ENCODE peak calls at places on chromosomes 11 and 22, in five cellular contexts. One of them, this sample, is unnamed.

GRCh38 chr11:106415510-106415909 is 338.0 kb downstream of the AASDHPPT start:
- DNase-seq in HS-5: no peak
- DNase-seq in stimulated activated CD4-positive, alpha-beta T cell treated with anti-CD3 and anti-CD28 coated beads, Interleukin-15, amount 100 ng/mL, for 24 hours: no peak
- DNase-seq in effector memory CD8-positive, alpha-beta T cell: no peak
- DNase-seq in lower leg skin: no peak
- DNase-seq in this sample: no peak

GRCh38 chr11:11467278-11467677 is 114.2 kb upstream of the CSNK2A3 start:
- DNase-seq in stimulated activated CD4-positive, alpha-beta T cell treated with anti-CD3 and anti-CD28 coated beads, Interleukin-15, amount 100 ng/mL, for 24 hours: no peak
- DNase-seq in effector memory CD8-positive, alpha-beta T cell: no peak
- DNase-seq in lower leg skin: no peak
- DNase-seq in HS-5: no peak
- DNase-seq in this sample: no peak

GRCh38 chr11:111047376-111047775 is 198.1 kb upstream of the POU2AF2 start:
- DNase-seq in lower leg skin: no peak
- DNase-seq in stimulated activated CD4-positive, alpha-beta T cell treated with anti-CD3 and anti-CD28 coated beads, Interleukin-15, amount 100 ng/mL, for 24 hours: no peak
- DNase-seq in HS-5: no peak
- DNase-seq in effector memory CD8-positive, alpha-beta T cell: no peak
- DNase-seq in this sample: no peak

GRCh38 chr22:19036523-19037273 is 85.5 kb downstream of the DGCR2 start:
- DNase-seq in HS-5: no peak
- DNase-seq in effector memory CD8-positive, alpha-beta T cell: no peak
- DNase-seq in lower leg skin: no peak
- DNase-seq in stimulated activated CD4-positive, alpha-beta T cell treated with anti-CD3 and anti-CD28 coated beads, Interleukin-15, amount 100 ng/mL, for 24 hours: no peak
- DNase-seq in this sample: no peak

GRCh38 chr22:20013382-20013871 is 3.2 kb downstream of the ARVCF start:
- DNase-seq in stimulated activated CD4-positive, alpha-beta T cell treated with anti-CD3 and anti-CD28 coated beads, Interleukin-15, amount 100 ng/mL, for 24 hours: peak; percentile 47
- DNase-seq in lower leg skin: no peak
- DNase-seq in HS-5: no peak
- DNase-seq in effector memory CD8-positive, alpha-beta T cell: no peak
- DNase-seq in this sample: peak; percentile 81

GRCh38 chr11:11243790-11244469 is 109.1 kb downstream of the CSNK2A3 start:
- DNase-seq in effector memory CD8-positive, alpha-beta T cell: no peak
- DNase-seq in stimulated activated CD4-positive, alpha-beta T cell treated with anti-CD3 and anti-CD28 coated beads, Interleukin-15, amount 100 ng/mL, for 24 hours: peak; percentile 40
- DNase-seq in lower leg skin: peak; percentile 24
- DNase-seq in HS-5: no peak
- DNase-seq in this sample: peak; percentile 43

GRCh38 chr22:35212020-35212419 is 45.3 kb upstream of the HMGXB4 start:
- DNase-seq in HS-5: no peak
- DNase-seq in stimulated activated CD4-positive, alpha-beta T cell treated with anti-CD3 and anti-CD28 coated beads, Interleukin-15, amount 100 ng/mL, for 24 hours: no peak
- DNase-seq in effector memory CD8-positive, alpha-beta T cell: no peak
- DNase-seq in lower leg skin: no peak
- DNase-seq in this sample: no peak

GRCh38 chr11:70865356-70865755 is 387.0 kb downstream of the SHANK2 start:
- DNase-seq in HS-5: no peak
- DNase-seq in lower leg skin: no peak
- DNase-seq in effector memory CD8-positive, alpha-beta T cell: no peak
- DNase-seq in stimulated activated CD4-positive, alpha-beta T cell treated with anti-CD3 and anti-CD28 coated beads, Interleukin-15, amount 100 ng/mL, for 24 hours: no peak
- DNase-seq in this sample: no peak

GRCh38 chr11:120160436-120160835 is 22.5 kb upstream of the TRIM29 start:
- DNase-seq in effector memory CD8-positive, alpha-beta T cell: no peak
- DNase-seq in HS-5: no peak
- DNase-seq in stimulated activated CD4-positive, alpha-beta T cell treated with anti-CD3 and anti-CD28 coated beads, Interleukin-15, amount 100 ng/mL, for 24 hours: no peak
- DNase-seq in lower leg skin: no peak
- DNase-seq in this sample: no peak

GRCh38 chr11:77596626-77597025 is 6.9 kb downstream of the AQP11 start:
- DNase-seq in effector memory CD8-positive, alpha-beta T cell: no peak
- DNase-seq in HS-5: no peak
- DNase-seq in stimulated activated CD4-positive, alpha-beta T cell treated with anti-CD3 and anti-CD28 coated beads, Interleukin-15, amount 100 ng/mL, for 24 hours: no peak
- DNase-seq in lower leg skin: no peak
- DNase-seq in this sample: no peak

GRCh38 chr22:43313497-43314474 is 29.4 kb downstream of the SCUBE1 start:
- DNase-seq in HS-5: no peak
- DNase-seq in effector memory CD8-positive, alpha-beta T cell: no peak
- DNase-seq in lower leg skin: peak; percentile 61
- DNase-seq in stimulated activated CD4-positive, alpha-beta T cell treated with anti-CD3 and anti-CD28 coated beads, Interleukin-15, amount 100 ng/mL, for 24 hours: no peak
- DNase-seq in this sample: no peak

GRCh38 chr22:19641254-19641982 is 72.9 kb upstream of the SEPTIN5 start:
- DNase-seq in lower leg skin: no peak
- DNase-seq in stimulated activated CD4-positive, alpha-beta T cell treated with anti-CD3 and anti-CD28 coated beads, Interleukin-15, amount 100 ng/mL, for 24 hours: no peak
- DNase-seq in effector memory CD8-positive, alpha-beta T cell: no peak
- DNase-seq in HS-5: no peak
- DNase-seq in this sample: peak; percentile 69

GRCh38 chr22:38697055-38697980 is 3.4 kb downstream of the JOSD1 start:
- DNase-seq in effector memory CD8-positive, alpha-beta T cell: no peak
- DNase-seq in lower leg skin: no peak
- DNase-seq in stimulated activated CD4-positive, alpha-beta T cell treated with anti-CD3 and anti-CD28 coated beads, Interleukin-15, amount 100 ng/mL, for 24 hours: no peak
- DNase-seq in HS-5: no peak
- DNase-seq in this sample: no peak

GRCh38 chr22:49930596-49931412 is 12.4 kb downstream of the CRELD2 start:
- DNase-seq in HS-5: peak; percentile 53
- DNase-seq in effector memory CD8-positive, alpha-beta T cell: no peak
- DNase-seq in stimulated activated CD4-positive, alpha-beta T cell treated with anti-CD3 and anti-CD28 coated beads, Interleukin-15, amount 100 ng/mL, for 24 hours: peak; percentile 67
- DNase-seq in lower leg skin: peak; percentile 76
- DNase-seq in this sample: no peak

GRCh38 chr22:35335468-35335867 is 35.8 kb downstream of the TOM1 start:
- DNase-seq in HS-5: no peak
- DNase-seq in stimulated activated CD4-positive, alpha-beta T cell treated with anti-CD3 and anti-CD28 coated beads, Interleukin-15, amount 100 ng/mL, for 24 hours: no peak
- DNase-seq in effector memory CD8-positive, alpha-beta T cell: no peak
- DNase-seq in lower leg skin: no peak
- DNase-seq in this sample: no peak

GRCh38 chr11:8768625-8769333 is 86.2 kb downstream of the RPL27A start:
- DNase-seq in HS-5: peak; percentile 62
- DNase-seq in stimulated activated CD4-positive, alpha-beta T cell treated with anti-CD3 and anti-CD28 coated beads, Interleukin-15, amount 100 ng/mL, for 24 hours: no peak
- DNase-seq in lower leg skin: no peak
- DNase-seq in effector memory CD8-positive, alpha-beta T cell: no peak
- DNase-seq in this sample: no peak

GRCh38 chr11:121437018-121437685 is 15.0 kb upstream of the SORL1 start:
- DNase-seq in lower leg skin: peak; percentile 40
- DNase-seq in effector memory CD8-positive, alpha-beta T cell: no peak
- DNase-seq in stimulated activated CD4-positive, alpha-beta T cell treated with anti-CD3 and anti-CD28 coated beads, Interleukin-15, amount 100 ng/mL, for 24 hours: no peak
- DNase-seq in HS-5: no peak
- DNase-seq in this sample: no peak

GRCh38 chr11:47506363-47506762 is 46.6 kb downstream of the CELF1 start:
- DNase-seq in stimulated activated CD4-positive, alpha-beta T cell treated with anti-CD3 and anti-CD28 coated beads, Interleukin-15, amount 100 ng/mL, for 24 hours: no peak
- DNase-seq in effector memory CD8-positive, alpha-beta T cell: no peak
- DNase-seq in HS-5: no peak
- DNase-seq in lower leg skin: no peak
- DNase-seq in this sample: no peak

GRCh38 chr11:36775157-36775556 is 177.1 kb upstream of the RAG2 start:
- DNase-seq in stimulated activated CD4-positive, alpha-beta T cell treated with anti-CD3 and anti-CD28 coated beads, Interleukin-15, amount 100 ng/mL, for 24 hours: no peak
- DNase-seq in lower leg skin: no peak
- DNase-seq in HS-5: peak; percentile 58
- DNase-seq in effector memory CD8-positive, alpha-beta T cell: no peak
- DNase-seq in this sample: no peak

GRCh38 chr22:43956805-43957463 is 1.7 kb downstream of the SAMM50 start:
- DNase-seq in HS-5: no peak
- DNase-seq in lower leg skin: no peak
- DNase-seq in stimulated activated CD4-positive, alpha-beta T cell treated with anti-CD3 and anti-CD28 coated beads, Interleukin-15, amount 100 ng/mL, for 24 hours: no peak
- DNase-seq in effector memory CD8-positive, alpha-beta T cell: no peak
- DNase-seq in this sample: no peak

GRCh38 chr11:118436639-118437045 is 350 bp downstream of the KMT2A start:
- DNase-seq in effector memory CD8-positive, alpha-beta T cell: peak; percentile 64
- DNase-seq in lower leg skin: no peak
- DNase-seq in HS-5: no peak
- DNase-seq in stimulated activated CD4-positive, alpha-beta T cell treated with anti-CD3 and anti-CD28 coated beads, Interleukin-15, amount 100 ng/mL, for 24 hours: peak; percentile 55
- DNase-seq in this sample: peak; percentile 64

GRCh38 chr11:109088061-109088460 is 333.9 kb upstream of the C11orf87 start:
- DNase-seq in HS-5: no peak
- DNase-seq in stimulated activated CD4-positive, alpha-beta T cell treated with anti-CD3 and anti-CD28 coated beads, Interleukin-15, amount 100 ng/mL, for 24 hours: no peak
- DNase-seq in effector memory CD8-positive, alpha-beta T cell: no peak
- DNase-seq in lower leg skin: no peak
- DNase-seq in this sample: no peak

GRCh38 chr11:64878223-64878493 is 263 bp downstream of the EHD1 start:
- DNase-seq in HS-5: no peak
- DNase-seq in stimulated activated CD4-positive, alpha-beta T cell treated with anti-CD3 and anti-CD28 coated beads, Interleukin-15, amount 100 ng/mL, for 24 hours: no peak
- DNase-seq in effector memory CD8-positive, alpha-beta T cell: no peak
- DNase-seq in lower leg skin: no peak
- DNase-seq in this sample: no peak

GRCh38 chr11:117551761-117552343 is 224.2 kb downstream of the CEP164 start:
- DNase-seq in stimulated activated CD4-positive, alpha-beta T cell treated with anti-CD3 and anti-CD28 coated beads, Interleukin-15, amount 100 ng/mL, for 24 hours: no peak
- DNase-seq in HS-5: no peak
- DNase-seq in effector memory CD8-positive, alpha-beta T cell: no peak
- DNase-seq in lower leg skin: no peak
- DNase-seq in this sample: no peak

GRCh38 chr22:30978304-30978962 is 9.4 kb downstream of the TUG1 start:
- DNase-seq in stimulated activated CD4-positive, alpha-beta T cell treated with anti-CD3 and anti-CD28 coated beads, Interleukin-15, amount 100 ng/mL, for 24 hours: no peak
- DNase-seq in lower leg skin: no peak
- DNase-seq in effector memory CD8-positive, alpha-beta T cell: no peak
- DNase-seq in HS-5: no peak
- DNase-seq in this sample: no peak

GRCh38 chr22:32325416-32325801 is 32.3 kb upstream of the RFPL3 start:
- DNase-seq in HS-5: no peak
- DNase-seq in lower leg skin: no peak
- DNase-seq in effector memory CD8-positive, alpha-beta T cell: no peak
- DNase-seq in stimulated activated CD4-positive, alpha-beta T cell treated with anti-CD3 and anti-CD28 coated beads, Interleukin-15, amount 100 ng/mL, for 24 hours: no peak
- DNase-seq in this sample: no peak

GRCh38 chr11:2365571-2366210 is 11.4 kb upstream of the CD81 start:
- DNase-seq in effector memory CD8-positive, alpha-beta T cell: no peak
- DNase-seq in HS-5: no peak
- DNase-seq in lower leg skin: no peak
- DNase-seq in stimulated activated CD4-positive, alpha-beta T cell treated with anti-CD3 and anti-CD28 coated beads, Interleukin-15, amount 100 ng/mL, for 24 hours: no peak
- DNase-seq in this sample: no peak

GRCh38 chr11:121722431-121723256 is 269.9 kb upstream of the SORL1-AS1 start:
- DNase-seq in stimulated activated CD4-positive, alpha-beta T cell treated with anti-CD3 and anti-CD28 coated beads, Interleukin-15, amount 100 ng/mL, for 24 hours: peak; percentile 15
- DNase-seq in lower leg skin: peak; percentile 73
- DNase-seq in HS-5: peak; percentile 15
- DNase-seq in effector memory CD8-positive, alpha-beta T cell: no peak
- DNase-seq in this sample: peak; percentile 71

GRCh38 chr11:77814848-77815247 is 5.7 kb downstream of the RSF1 start:
- DNase-seq in HS-5: no peak
- DNase-seq in effector memory CD8-positive, alpha-beta T cell: no peak
- DNase-seq in lower leg skin: no peak
- DNase-seq in stimulated activated CD4-positive, alpha-beta T cell treated with anti-CD3 and anti-CD28 coated beads, Interleukin-15, amount 100 ng/mL, for 24 hours: no peak
- DNase-seq in this sample: no peak

GRCh38 chr22:21707677-21708076 is 27.9 kb downstream of the YPEL1 start:
- DNase-seq in HS-5: no peak
- DNase-seq in stimulated activated CD4-positive, alpha-beta T cell treated with anti-CD3 and anti-CD28 coated beads, Interleukin-15, amount 100 ng/mL, for 24 hours: no peak
- DNase-seq in lower leg skin: no peak
- DNase-seq in effector memory CD8-positive, alpha-beta T cell: no peak
- DNase-seq in this sample: no peak